ENCODE peak calls at places on chromosomes 11 and 22, in five cellular contexts. N is OCI-LY7, Y is K562, S is Caco-2, O is cardiac muscle cell. G is an unnamed sample. For H3K4me1, the result is how much of the 10 kb centered on the place peaks cover.

GRCh38 chr11:68302256-68303054 is 9.9 kb upstream of the LRP5 start:
- DNase-seq in O (no peak), S (peak), Y (peak), N (no peak), G (no peak)

GRCh38 chr11:96963375-96963774 is 573.6 kb downstream of the JRKL start:
- DNase-seq in O (no peak), N (no peak), Y (no peak), S (no peak), G (no peak)

GRCh38 chr11:65862941-65863888 is 3.0 kb downstream of the MUS81 start:
- DNase-seq in Y (no peak), N (no peak), O (no peak), S (peak), G (no peak)

GRCh38 chr11:123616505-123617198 is 37.8 kb downstream of the SCN3B start:
- DNase-seq in Y (no peak), S (no peak), N (no peak), O (peak), G (peak)

GRCh38 chr11:116948375-116948774 is 111.0 kb upstream of the APOA1 start:
- DNase-seq in S (no peak), O (no peak), Y (no peak), N (no peak), G (peak)

GRCh38 chr11:60390389-60390788 is 5.9 kb upstream of the MS4A14 start:
- DNase-seq in N (no peak), Y (no peak), S (no peak), O (no peak), G (no peak)

GRCh38 chr11:47606731-47607130 is 12.5 kb upstream of the C1QTNF4 start:
- DNase-seq in S (no peak), N (peak), Y (no peak), O (peak), G (no peak)

GRCh38 chr11:202490-202889 is 4.7 kb downstream of the BET1L start:
- DNase-seq in N (no peak), Y (no peak), O (no peak), S (peak), G (no peak)

GRCh38 chr11:86869531-86869930 is 69.2 kb downstream of the PRSS23 start:
- DNase-seq in Y (no peak), S (no peak), O (no peak), N (no peak), G (no peak)

GRCh38 chr11:121741954-121742361 is 289.2 kb upstream of the SORL1-AS1 start:
- DNase-seq in N (no peak), S (no peak), O (peak), Y (no peak), G (no peak)

GRCh38 chr11:55054723-55055122 is 207.2 kb upstream of the TRIM48 start:
- DNase-seq in Y (no peak), N (no peak), S (no peak), O (no peak), G (no peak)

GRCh38 chr11:97683733-97684132 is 1293.9 kb downstream of the JRKL start:
- DNase-seq in S (peak), N (no peak), O (no peak), Y (peak), G (peak)

GRCh38 chr22:23187871-23188700 is 7.8 kb downstream of the BCR start:
- DNase-seq in N (no peak), O (no peak), Y (peak), S (no peak), G (no peak)

GRCh38 chr22:49667236-49667635 is 160.4 kb downstream of the BRD1 start:
- DNase-seq in O (no peak), Y (no peak), N (peak), S (no peak), G (no peak)

GRCh38 chr11:118841469-118842222 is 42.0 kb upstream of the CXCR5 start:
- DNase-seq in O (no peak), Y (no peak), N (peak), S (peak), G (no peak)

GRCh38 chr11:58392741-58393140 is 13.9 kb downstream of the OR5B3 start:
- DNase-seq in N (no peak), O (no peak), S (no peak), Y (no peak), G (peak)

GRCh38 chr11:110878513-110878912 is 166.3 kb upstream of the ARHGAP20 start:
- DNase-seq in S (no peak), N (no peak), Y (no peak), O (no peak), G (no peak)

GRCh38 chr11:79393362-79394043 is 47.3 kb downstream of the TENM4 start:
- DNase-seq in S (peak), Y (no peak), N (no peak), O (no peak), G (peak)

GRCh38 chr11:130211144-130211543 is 51.6 kb downstream of the ST14 start:
- DNase-seq in S (peak), N (no peak), O (no peak), Y (no peak), G (no peak)

GRCh38 chr11:35491231-35491871 is 34.1 kb downstream of the PAMR1 start:
- DNase-seq in S (no peak), O (no peak), Y (no peak), N (no peak), G (peak)

GRCh38 chr11:34050536-34050935 is 995 bp upstream of the CAPRIN1 start:
- DNase-seq in Y (no peak), O (no peak), N (peak), S (no peak), G (no peak)

GRCh38 chr11:2929511-2929879 is 275 bp upstream of the PHLDA2 start:
- DNase-seq in O (no peak), S (peak), N (no peak), Y (peak), G (peak)

GRCh38 chr11:130522284-130522961 is 74.0 kb downstream of the ADAMTS15 start:
- DNase-seq in O (peak), N (no peak), Y (peak), S (peak), G (peak)

GRCh38 chr22:19599004-19599403 is 74.8 kb upstream of the CLDN5 start:
- DNase-seq in Y (no peak), N (no peak), S (no peak), O (no peak), G (no peak)

GRCh38 chr11:9092846-9093778 is 1.7 kb upstream of the SCUBE2 start:
- DNase-seq in O (no peak), S (no peak), Y (no peak), N (peak), G (no peak)

GRCh38 chr11:78432956-78433355 is 15.3 kb upstream of the GAB2 start:
- DNase-seq in Y (no peak), O (peak), N (no peak), S (no peak), G (peak)

GRCh38 chr11:118291453-118291852 is 13.1 kb upstream of the CD3E start:
- DNase-seq in N (no peak), O (no peak), S (no peak), Y (no peak), G (no peak)

GRCh38 chr22:38462960-38463784 is 4.7 kb upstream of the KDELR3 start:
- DNase-seq in O (peak), N (peak), S (no peak), Y (peak), G (no peak)

GRCh38 chr22:29380856-29381255 is 7.5 kb downstream of the AP1B1 start:
- DNase-seq in S (no peak), O (no peak), Y (no peak), N (no peak), G (no peak)

GRCh38 chr22:43174941-43175531 is 11.9 kb downstream of the TTLL12 start:
- DNase-seq in Y (no peak), S (no peak), N (no peak), O (no peak), G (peak)

GRCh38 chr11:93652161-93652597 is 9.3 kb upstream of the CEP295 start:
- DNase-seq in S (no peak), O (peak), Y (peak), N (peak), G (peak)

GRCh38 chr11:69280994-69281393 is 13.0 kb upstream of the MYEOV start:
- DNase-seq in O (no peak), S (peak), N (no peak), Y (no peak), G (peak)

GRCh38 chr11:68206211-68206610 is 6.9 kb downstream of the KMT5B start:
- DNase-seq in S (no peak), Y (peak), O (peak), N (peak), G (no peak)

GRCh38 chr11:121451982-121452608 is at the start of gene SORL1:
- DNase-seq in Y (peak), N (peak), S (peak), O (peak), G (no peak)

GRCh38 chr11:79312591-79313267 is 128.1 kb downstream of the TENM4 start:
- DNase-seq in N (no peak), S (no peak), O (no peak), Y (no peak), G (no peak)

GRCh38 chr11:10414659-10415058 is 40.4 kb upstream of the AMPD3 start:
- DNase-seq in N (no peak), O (no peak), Y (no peak), S (no peak), G (no peak)

GRCh38 chr22:12601870-12602779 is 2925.9 kb upstream of the OR11H1 start:
- DNase-seq in Y (peak), N (no peak), O (no peak), S (peak), G (no peak)

GRCh38 chr11:117071344-117071787 is 26.9 kb downstream of the SIK3 start:
- DNase-seq in Y (no peak), S (no peak), N (no peak), O (peak), G (no peak)

DNA sequence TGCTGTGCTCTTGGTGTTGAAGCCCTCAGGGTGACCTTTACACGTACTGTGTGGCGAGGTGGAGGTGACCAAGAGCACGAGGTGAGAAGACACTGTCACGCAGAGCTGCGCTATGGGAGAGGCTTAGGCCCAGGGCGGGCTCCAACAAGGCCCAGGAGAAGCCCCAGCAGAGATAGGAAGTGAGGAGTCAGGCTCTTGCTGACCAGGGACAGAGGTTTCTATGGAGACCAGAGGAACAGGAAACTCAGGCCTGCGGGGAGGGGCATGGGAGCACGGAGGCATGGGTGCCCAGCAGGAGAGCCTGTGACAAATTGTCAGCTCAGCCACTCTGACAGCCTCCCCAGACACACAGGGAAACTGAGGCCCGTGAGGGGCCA is 15.8 kb downstream of the DGKZ start:
- DNase-seq in S (no peak), N (no peak), O (no peak), Y (no peak), G (no peak)
- H3K4me1 ChIP-seq in S (under half), N (under half), O (under half), Y (under half), G (under half)

GRCh38 chr11:64148200-64148916 is 17.6 kb downstream of the MACROD1 start:
- DNase-seq in N (peak), Y (peak), S (peak), O (peak), G (no peak)
- TF ChIP-seq CTCF in N (peak), Y (peak), S (peak), O (peak), G (peak)

GRCh38 chr11:32852142-32852541 is 22.4 kb downstream of the PRRG4 start:
- DNase-seq in S (no peak), Y (no peak), O (no peak), N (no peak), G (peak)
- H3K4me1 ChIP-seq in S (under half), Y (under half), O (under half), N (under half), G (under half)

GRCh38 chr22:42035256-42035655 is 35.4 kb downstream of the NAGA start:
- DNase-seq in N (no peak), S (no peak), Y (no peak), O (no peak), G (no peak)

GRCh38 chr22:42033263-42034181 is 34.9 kb downstream of the WBP2NL start:
- DNase-seq in S (no peak), Y (no peak), N (peak), O (no peak), G (no peak)

GRCh38 chr22:42041784-42042183 is 28.8 kb downstream of the NAGA start:
- DNase-seq in N (no peak), O (no peak), S (no peak), Y (no peak), G (no peak)

DNA sequence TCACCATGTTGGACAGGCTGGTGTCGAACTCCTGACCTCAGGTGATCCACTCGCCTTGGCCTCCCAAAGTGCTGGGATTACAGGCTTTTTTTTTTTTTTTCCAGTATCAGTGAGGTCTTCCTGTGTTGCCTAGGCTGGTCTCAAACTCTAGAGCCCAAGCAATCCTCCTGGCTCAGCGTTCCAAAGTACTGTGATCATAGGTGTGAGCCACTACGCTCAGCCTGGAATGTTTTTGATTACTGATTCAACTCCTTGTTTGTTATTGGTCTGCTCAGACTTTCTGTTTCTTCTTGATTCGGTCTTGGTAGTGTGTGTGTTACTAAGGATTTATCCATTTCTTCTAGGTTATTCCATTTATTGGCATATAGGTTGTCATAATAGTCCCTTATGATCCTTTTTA is 31.3 kb downstream of the NAGA start:
- DNase-seq in N (no peak), S (no peak), O (no peak), Y (no peak), G (no peak)
- TF ChIP-seq CTCF in N (no peak), S (no peak), O (no peak), Y (no peak), G (no peak)

GRCh38 chr22:27719535-27720227 is 81.9 kb downstream of the MN1 start:
- DNase-seq in Y (peak), S (peak), O (no peak), N (peak), G (peak)
- H3K4me1 ChIP-seq in Y (under half), S (under half), O (under half), N (under half), G (under half)

GRCh38 chr11:11448626-11449025 is 95.6 kb upstream of the CSNK2A3 start:
- DNase-seq in Y (no peak), O (no peak), N (no peak), S (no peak), G (no peak)

GRCh38 chr11:11450744-11451362 is 97.8 kb upstream of the CSNK2A3 start:
- DNase-seq in N (no peak), S (no peak), Y (no peak), O (no peak), G (peak)

GRCh38 chr11:11454671-11455223 is 101.7 kb upstream of the CSNK2A3 start:
- DNase-seq in Y (no peak), N (no peak), S (peak), O (no peak), G (peak)

GRCh38 chr11:11449327-11449726 is 96.3 kb upstream of the CSNK2A3 start:
- DNase-seq in O (no peak), N (no peak), S (no peak), Y (no peak), G (no peak)

DNA sequence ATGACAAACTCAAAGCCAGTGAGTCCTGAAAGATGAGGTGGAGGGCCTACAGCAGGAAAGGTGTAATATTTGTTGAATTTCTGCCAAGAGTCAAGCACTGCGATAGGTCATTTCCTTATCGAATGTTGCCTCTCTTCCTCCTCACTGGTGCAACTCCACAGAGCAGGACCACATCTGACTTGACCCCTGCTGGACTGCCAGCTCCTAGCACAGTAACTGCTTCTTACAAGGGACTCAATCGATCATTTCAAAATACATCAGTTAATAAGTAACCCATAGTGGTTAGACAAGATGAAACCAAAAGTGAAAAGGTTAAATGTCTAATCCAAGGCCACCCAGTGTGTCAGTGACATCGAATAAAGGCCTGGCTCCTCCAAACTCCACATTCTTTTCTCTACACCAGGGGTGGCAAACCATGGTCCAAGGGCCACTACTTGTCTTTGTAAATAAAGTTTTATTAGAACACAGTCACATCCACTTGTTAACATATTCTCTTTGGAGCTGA is 98.5 kb upstream of the CSNK2A3 start:
- DNase-seq in Y (peak), N (no peak), S (peak), O (no peak), G (peak)
- TF ChIP-seq CTCF in Y (no peak), N (no peak), S (peak), O (no peak), G (no peak)